ENCODE peak calls at places on chromosome 16, in nine cellular contexts. F is kidney epithelial cell; L is endodermal cell; B is AG09319; S is A673; Q is CD8-positive, alpha-beta T cell; O is Peyer's patch; A is tibial artery; Y is bronchial epithelial cell. G is an unnamed sample.

GRCh38 chr16:70725024-70725911 is 39.4 kb upstream of the MTSS2 start:
- DNase-seq in A (peak; percentile 82), B (no peak), L (no peak), O (peak; percentile 27), S (no peak), Y (no peak), Q (no peak), F (no peak), G (no peak)

GRCh38 chr16:57446530-57447141 is 549 bp downstream of the CIAPIN1 start:
- DNase-seq in O (peak; percentile 30), Y (peak; percentile 24), Q (no peak), B (no peak), L (no peak), S (peak; percentile 34), F (no peak), A (no peak), G (no peak)

GRCh38 chr16:56911771-56912541 is 20.0 kb upstream of the HERPUD1 start:
- DNase-seq in S (no peak), B (no peak), A (peak; percentile 77), O (peak; percentile 84), Y (no peak), F (no peak), Q (no peak), L (no peak), G (no peak)

GRCh38 chr16:85565796-85566501 is 47.2 kb upstream of the GSE1 start:
- DNase-seq in Y (no peak), F (no peak), S (no peak), Q (no peak), O (no peak), B (no peak), L (no peak), A (no peak), G (no peak)

GRCh38 chr16:24151482-24151939 is 104.6 kb upstream of the CACNG3 start:
- DNase-seq in B (no peak), F (no peak), Y (no peak), O (no peak), A (no peak), Q (no peak), S (peak; percentile 92), L (no peak), G (no peak)

GRCh38 chr16:84794626-84795025 is 25.2 kb upstream of the CRISPLD2 start:
- DNase-seq in S (no peak), Q (no peak), Y (no peak), O (no peak), A (no peak), B (no peak), L (no peak), F (no peak), G (no peak)

GRCh38 chr16:24753437-24753836 is 24.0 kb downstream of the TNRC6A start:
- DNase-seq in Y (peak; percentile 65), O (no peak), Q (no peak), L (no peak), B (no peak), F (no peak), S (no peak), A (no peak), G (no peak)

GRCh38 chr16:74677868-74678267 is 11.2 kb upstream of the RFWD3 start:
- DNase-seq in B (no peak), S (no peak), O (no peak), Q (no peak), F (no peak), L (peak; percentile 83), Y (no peak), A (no peak), G (no peak)

GRCh38 chr16:72014675-72015074 is 6.1 kb downstream of the DHODH start:
- DNase-seq in Q (no peak), A (no peak), B (no peak), Y (no peak), O (no peak), L (no peak), F (no peak), S (no peak), G (no peak)

GRCh38 chr16:53022374-53022773 is 30.3 kb downstream of the CHD9NB start:
- DNase-seq in Y (peak; percentile 47), S (peak; percentile 79), A (no peak), Q (no peak), B (no peak), F (no peak), O (no peak), L (peak; percentile 77), G (peak; percentile 60)

GRCh38 chr16:81397058-81397878 is 47.3 kb upstream of the CMIP start:
- DNase-seq in Y (no peak), L (no peak), O (no peak), F (no peak), A (peak; percentile 47), S (no peak), B (no peak), Q (no peak), G (no peak)

GRCh38 chr16:64880994-64881393 is 240.9 kb downstream of the CDH11 start:
- DNase-seq in Q (no peak), B (no peak), Y (no peak), A (no peak), F (peak; percentile 4), O (no peak), S (no peak), L (no peak), G (no peak)

GRCh38 chr16:48105456-48105855 is 50.3 kb downstream of the ABCC12 start:
- DNase-seq in O (no peak), F (no peak), Y (no peak), B (no peak), A (no peak), S (no peak), L (no peak), Q (no peak), G (no peak)

DNA sequence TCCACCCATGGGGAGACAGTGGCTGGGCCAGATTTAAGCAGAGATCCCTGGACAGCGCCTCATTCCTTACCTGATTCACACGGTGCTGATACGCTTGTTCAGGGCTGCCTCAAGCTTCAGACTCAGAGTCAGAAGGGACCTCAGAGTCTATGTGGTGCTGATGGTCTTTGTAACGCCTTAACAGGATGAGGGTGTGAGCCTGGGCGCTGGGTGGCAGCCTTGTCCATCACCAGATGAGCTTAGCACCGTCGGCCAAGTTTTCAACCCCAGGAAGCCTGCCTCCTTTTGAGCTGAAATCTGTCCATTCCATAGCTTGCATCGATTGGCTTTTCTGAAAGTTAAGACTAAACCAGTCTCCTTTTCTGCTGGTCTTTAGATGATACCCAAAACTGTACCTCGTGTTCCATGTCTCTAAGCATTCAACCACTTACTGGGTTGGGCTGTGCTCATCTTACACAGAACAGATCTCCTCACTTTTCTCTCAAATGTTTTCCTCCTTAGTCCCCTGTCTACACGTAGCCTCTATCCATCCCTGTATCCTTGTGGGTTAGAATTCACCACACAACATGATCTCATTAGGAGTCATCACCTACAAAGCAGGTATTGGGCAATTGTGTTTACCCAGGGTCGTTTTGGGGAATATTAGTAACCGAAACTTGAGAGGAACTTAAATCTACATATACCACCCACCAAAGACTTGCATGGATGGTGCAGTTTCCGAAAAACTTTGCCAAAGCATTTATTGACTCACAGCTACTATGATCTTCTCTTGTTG is 573.4 kb downstream of the CDH13 start:
- DNase-seq in F (no peak), O (no peak), B (no peak), Y (peak; percentile 95), Q (no peak), L (peak; percentile 71), S (no peak), A (no peak), G (no peak)
- TF ChIP-seq CTCF in F (no peak), O (no peak), B (no peak), Y (peak; percentile 22), Q (no peak), L (peak; percentile 65), S (peak; percentile 29), A (peak; percentile 33), G (no peak)

GRCh38 chr16:54143410-54143809 is 143.2 kb downstream of the IRX3 start:
- DNase-seq in B (no peak), Y (no peak), A (no peak), O (no peak), Q (no peak), F (no peak), S (no peak), L (no peak), G (no peak)

GRCh38 chr16:54142787-54143186 is 143.8 kb downstream of the IRX3 start:
- DNase-seq in O (no peak), L (no peak), A (no peak), F (no peak), B (no peak), S (no peak), Q (no peak), Y (no peak), G (no peak)

GRCh38 chr16:54140788-54141136 is 145.8 kb downstream of the IRX3 start:
- DNase-seq in B (no peak), A (no peak), Q (no peak), F (no peak), S (no peak), O (no peak), Y (no peak), L (no peak), G (no peak)

GRCh38 chr16:54143934-54144333 is 142.7 kb downstream of the IRX3 start:
- DNase-seq in Y (no peak), A (no peak), F (no peak), O (no peak), S (no peak), L (no peak), B (no peak), Q (no peak), G (no peak)

DNA sequence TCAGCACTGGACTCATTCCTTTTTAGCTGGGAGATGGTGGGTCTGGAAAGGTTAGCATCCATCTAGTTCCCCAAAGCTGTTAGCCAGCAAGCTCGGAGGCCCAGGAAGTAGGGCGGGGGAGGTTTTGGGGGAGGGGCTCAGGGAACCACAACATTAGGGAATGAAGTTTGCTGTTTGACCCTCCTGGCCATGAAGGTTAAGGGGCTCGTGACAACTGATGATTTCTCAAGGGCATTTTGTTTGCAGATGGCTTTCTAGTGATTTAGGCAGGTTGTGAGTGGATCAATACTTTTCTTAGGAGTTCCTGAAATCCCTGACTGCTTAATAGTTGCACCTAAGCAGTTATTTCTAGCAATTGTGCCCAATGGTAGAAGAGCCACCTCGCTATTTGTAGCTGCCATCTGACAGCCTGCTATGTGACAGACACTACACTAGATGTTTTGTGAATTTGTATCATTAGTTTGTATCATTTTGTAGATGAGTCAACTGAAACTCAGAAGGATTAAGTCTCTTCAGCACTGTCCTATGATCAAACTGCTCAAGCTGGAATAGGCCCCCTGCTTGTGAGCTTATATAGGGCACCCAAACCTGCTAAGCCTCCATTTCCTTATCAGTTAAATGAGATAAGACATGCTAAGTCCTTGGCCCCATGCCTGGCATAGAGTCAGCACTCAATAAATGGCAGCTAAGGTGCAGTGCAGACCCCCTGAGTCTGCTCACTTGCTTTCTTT is 146.4 kb downstream of the IRX3 start:
- DNase-seq in Y (no peak), A (no peak), Q (no peak), S (peak; percentile 15), B (no peak), F (no peak), O (no peak), L (peak; percentile 66), G (no peak)
- TF ChIP-seq CTCF in Y (no peak), A (no peak), Q (no peak), S (peak; percentile 12), B (no peak), F (no peak), O (no peak), L (peak; percentile 73), G (no peak)

GRCh38 chr16:87951550-87952538 is 610 bp downstream of the BANP start:
- DNase-seq in S (peak; percentile 38), L (peak; percentile 46), Q (no peak), Y (no peak), A (no peak), B (no peak), F (no peak), O (no peak), G (peak; percentile 47)
- TF ChIP-seq CTCF in S (peak; percentile 28), L (peak; percentile 51), Q (no peak), Y (no peak), A (no peak), B (no peak), F (peak; percentile 10), O (no peak), G (no peak)

GRCh38 chr16:8923199-8923598 is 40.5 kb downstream of the USP7 start:
- DNase-seq in Y (no peak), Q (no peak), B (no peak), O (no peak), A (no peak), F (no peak), L (no peak), S (no peak), G (no peak)
- TF ChIP-seq CTCF in Y (no peak), Q (no peak), B (no peak), O (no peak), A (no peak), F (no peak), L (peak; percentile 21), S (peak; percentile 11), G (no peak)